ENCODE peak calls at places on chromosomes 13 and 19, in five cellular contexts. P is GOT3; Z is SW480; B is effector CD4-positive, alpha-beta T cell; G is putamen. N is an unnamed sample.

GRCh38 chr19:33251526-33252090 is 26.0 kb upstream of the SLC7A10 start:
- DNase-seq in B (no peak), Z (no peak), P (no peak), G (no peak), N (no peak)

GRCh38 chr13:46885018-46885417 is 11.8 kb downstream of the HTR2A start:
- DNase-seq in Z (no peak), B (no peak), G (no peak), P (no peak), N (no peak)

GRCh38 chr13:28326081-28326480 is 168.8 kb downstream of the FLT1 start:
- DNase-seq in G (no peak), P (no peak), Z (no peak), B (no peak), N (no peak)

GRCh38 chr19:13334801-13335481 is 171.3 kb downstream of the CACNA1A start:
- DNase-seq in B (no peak), P (no peak), Z (no peak), G (no peak), N (no peak)

GRCh38 chr19:3133793-3134116 is 2.1 kb upstream of the GNA15 start:
- DNase-seq in P (no peak), Z (no peak), G (no peak), B (no peak), N (no peak)

GRCh38 chr19:33580026-33580644 is 41.6 kb upstream of the CHST8 start:
- DNase-seq in G (no peak), P (no peak), Z (no peak), B (no peak), N (no peak)

GRCh38 chr13:113151745-113152707 is 6.4 kb upstream of the PROZ start:
- DNase-seq in B (no peak), Z (no peak), G (no peak), P (no peak), N (no peak)

GRCh38 chr19:37896142-37896541 is 10.3 kb downstream of the WDR87 start:
- DNase-seq in P (no peak), Z (no peak), G (no peak), B (no peak), N (no peak)

GRCh38 chr19:48455908-48456562 is 661 bp downstream of the KCNJ14 start:
- DNase-seq in G (no peak), P (no peak), Z (no peak), B (no peak), N (peak; percentile 58)

GRCh38 chr13:50030315-50030714 is 15.1 kb downstream of the KCNRG start:
- DNase-seq in B (no peak), P (no peak), Z (peak; percentile 48), G (no peak), N (no peak)

GRCh38 chr19:36215276-36216171 is 618 bp downstream of the ZNF146 start:
- DNase-seq in P (no peak), B (no peak), Z (peak; percentile 27), G (no peak), N (peak; percentile 49)